ENCODE peak calls at places on chromosomes 1 and 21, in seven cellular contexts. W is stimulated activated CD8-positive, alpha-beta memory T cell treated with anti-CD3 and anti-CD28 coated beads, Interleukin-12 subunit alpha, Interleukin-12 subunit beta, amount 100 ng/mL, for 1 hour; G is NCI-H345; P is activated naive CD4-positive, alpha-beta T cell; N is AG08395; K is LoVo; A is iPS DF 6.9. T is an unnamed sample.
A peak's percentile ranks its signal among the peaks of the same experiment; 100 is the strongest.

GRCh38 chr1:232621050-232621449 is 8.9 kb downstream of the SIPA1L2 start:
- DNase-seq in W (no peak), G (peak; percentile 33), P (no peak), N (no peak), K (no peak), A (no peak), T (no peak)

GRCh38 chr1:103424645-103425044 is 100.9 kb upstream of the RNPC3 start:
- DNase-seq in W (no peak), G (no peak), P (no peak), N (no peak), K (no peak), A (no peak), T (no peak)

GRCh38 chr1:168709896-168710305 is 19.1 kb downstream of the DPT start:
- DNase-seq in W (no peak), G (no peak), P (no peak), N (peak; percentile 81), K (peak; percentile 87), A (no peak), T (no peak)

GRCh38 chr1:178774263-178774662 is 49.2 kb downstream of the RALGPS2 start:
- DNase-seq in W (no peak), G (peak; percentile 1), P (no peak), N (no peak), K (peak; percentile 20), A (no peak), T (no peak)

GRCh38 chr1:111628153-111628552 is 8.6 kb downstream of the RAP1A start:
- DNase-seq in W (no peak), G (no peak), P (no peak), N (no peak), K (no peak), A (no peak), T (no peak)

GRCh38 chr1:184622136-184622823 is 132.4 kb downstream of the EDEM3 start:
- DNase-seq in W (no peak), G (peak; percentile 2), P (no peak), N (peak; percentile 93), K (no peak), A (no peak), T (no peak)

GRCh38 chr1:157077394-157077793 is 22.2 kb downstream of the ETV3L start:
- DNase-seq in W (no peak), G (no peak), P (no peak), N (no peak), K (no peak), A (no peak), T (no peak)

GRCh38 chr21:20661221-20661620 is 337.0 kb upstream of the NCAM2 start:
- DNase-seq in W (no peak), G (no peak), P (no peak), N (no peak), K (no peak), A (peak; percentile 22), T (no peak)

GRCh38 chr1:44019398-44020044 is 11.7 kb downstream of the SLC6A9 start:
- DNase-seq in W (no peak), G (no peak), P (no peak), N (no peak), K (no peak), A (no peak), T (no peak)

GRCh38 chr1:51518033-51518729 is 885 bp downstream of the EPS15 start:
- DNase-seq in W (no peak), G (peak; percentile 63), P (no peak), N (peak; percentile 31), K (peak; percentile 69), A (no peak), T (no peak)

GRCh38 chr21:42702720-42703119 is 49.3 kb downstream of the PDE9A start:
- DNase-seq in W (no peak), G (no peak), P (no peak), N (no peak), K (no peak), A (no peak), T (no peak)

GRCh38 chr21:33432496-33432895 is 29.3 kb downstream of the IFNGR2 start:
- DNase-seq in W (no peak), G (no peak), P (no peak), N (no peak), K (no peak), A (no peak), T (no peak)

GRCh38 chr1:229159668-229160544 is 111.0 kb upstream of the RAB4A start:
- DNase-seq in W (no peak), G (no peak), P (no peak), N (no peak), K (no peak), A (no peak), T (no peak)

GRCh38 chr1:92571578-92571977 is 84.9 kb upstream of the GFI1 start:
- DNase-seq in W (no peak), G (no peak), P (no peak), N (no peak), K (no peak), A (no peak), T (no peak)

GRCh38 chr1:7677111-7677510 is 94.0 kb upstream of the VAMP3 start:
- DNase-seq in W (no peak), G (no peak), P (no peak), N (no peak), K (no peak), A (no peak), T (no peak)

GRCh38 chr1:168127493-168127892 is 9.2 kb downstream of the GPR161 start:
- DNase-seq in W (no peak), G (no peak), P (no peak), N (no peak), K (no peak), A (no peak), T (no peak)

GRCh38 chr1:178461104-178461503 is 35.7 kb downstream of the CLEC20A start:
- DNase-seq in W (no peak), G (no peak), P (no peak), N (no peak), K (no peak), A (no peak), T (no peak)